ENCODE peak calls at places on chromosomes 5 and 9, in six cellular contexts. X, H, V, Y, D and G are unnamed samples.

GRCh38 chr5:34621280-34622045 is 34.7 kb upstream of the RAI14 start:
- DNase-seq in V (no peak), X (no peak), Y (no peak), D (no peak), H (no peak), G (no peak)

GRCh38 chr5:91170266-91170665 is 212.9 kb downstream of the ARRDC3 start:
- DNase-seq in Y (peak), V (no peak), X (no peak), D (no peak), H (no peak), G (no peak)

GRCh38 chr9:70480405-70480980 is 66.0 kb upstream of the KLF9 start:
- DNase-seq in Y (no peak), V (no peak), H (peak), D (no peak), X (peak), G (no peak)

GRCh38 chr5:115309751-115310370 is 13.4 kb upstream of the CCDC112 start:
- DNase-seq in H (no peak), V (peak), Y (peak), D (no peak), X (peak), G (no peak)

GRCh38 chr5:81297531-81297930 is 3.9 kb upstream of the ZCCHC9 start:
- DNase-seq in H (no peak), V (no peak), X (no peak), Y (no peak), D (no peak), G (no peak)

GRCh38 chr5:142692280-142692775 is 6.4 kb upstream of the FGF1 start:
- DNase-seq in H (no peak), Y (no peak), X (no peak), D (no peak), V (no peak), G (no peak)

GRCh38 chr5:1311443-1312055 is 16.7 kb upstream of the TERT start:
- DNase-seq in Y (no peak), H (no peak), V (no peak), D (no peak), X (no peak), G (no peak)

GRCh38 chr5:69335341-69335975 is 2.9 kb upstream of the CCDC125 start:
- DNase-seq in H (no peak), V (no peak), X (peak), Y (peak), D (no peak), G (no peak)

GRCh38 chr5:116453920-116454319 is 120.7 kb downstream of the SEMA6A start:
- DNase-seq in V (peak), H (no peak), X (no peak), Y (peak), D (no peak), G (no peak)

GRCh38 chr5:39624890-39625289 is 200.1 kb upstream of the DAB2 start:
- DNase-seq in V (no peak), H (no peak), Y (no peak), D (no peak), X (peak), G (no peak)